ENCODE peak calls at places on chromosomes 16 and 17, in ten cellular contexts. W is AG04450; R is fibroblast of lung; B is tibial artery; E is cardiac fibroblast; G is body of pancreas; I is HFF-Myc; U is CD8-positive, alpha-beta T cell; O is foreskin fibroblast; F is lower leg skin. S is an unnamed sample.

GRCh38 chr17:58920773-58921172 is 165.1 kb downstream of the PPM1E start:
- DNase-seq in E (no peak), O (no peak), I (no peak), W (no peak), R (no peak), F (no peak), U (no peak), B (no peak), G (no peak), S (no peak)

GRCh38 chr16:11742041-11742535 is 569 bp downstream of the TXNDC11 start:
- DNase-seq in F (peak; percentile 93), E (no peak), I (no peak), B (peak; percentile 28), U (peak; percentile 48), R (peak; percentile 15), G (peak; percentile 63), O (peak; percentile 37), W (no peak), S (peak; percentile 59)

GRCh38 chr16:68893710-68894705 is 50.7 kb downstream of the TANGO6 start:
- DNase-seq in G (peak; percentile 75), I (no peak), E (peak; percentile 46), U (no peak), R (peak; percentile 30), B (no peak), W (no peak), F (peak; percentile 70), O (peak; percentile 28), S (no peak)

GRCh38 chr17:28317965-28318758 is 838 bp upstream of the TMEM97 start:
- DNase-seq in U (no peak), F (no peak), E (no peak), B (no peak), O (peak; percentile 34), G (no peak), W (no peak), I (no peak), R (no peak), S (no peak)

GRCh38 chr17:73424571-73424970 is 112.8 kb upstream of the CDC42EP4 start:
- DNase-seq in B (no peak), I (no peak), O (no peak), U (no peak), E (no peak), F (no peak), G (no peak), W (no peak), R (no peak), S (no peak)

GRCh38 chr17:46951681-46952080 is 27.4 kb downstream of the RPRML start:
- DNase-seq in U (no peak), R (no peak), G (no peak), I (no peak), E (no peak), W (no peak), B (no peak), F (peak; percentile 37), O (no peak), S (no peak)

GRCh38 chr17:68600881-68601564 is at the start of gene FAM20A:
- DNase-seq in E (peak; percentile 43), W (no peak), G (peak; percentile 62), B (no peak), I (no peak), R (no peak), U (no peak), O (peak; percentile 55), F (peak; percentile 87), S (peak; percentile 30)

GRCh38 chr17:32142038-32142856 is at the start of gene RHOT1:
- DNase-seq in B (peak; percentile 73), E (peak; percentile 79), F (peak; percentile 94), R (peak; percentile 91), G (peak; percentile 83), I (peak; percentile 59), W (peak; percentile 58), O (peak; percentile 90), U (peak; percentile 68), S (peak; percentile 82)

GRCh38 chr16:76387994-76388393 is 110.8 kb downstream of the CNTNAP4 start:
- DNase-seq in G (no peak), R (no peak), O (no peak), F (no peak), U (no peak), I (no peak), B (no peak), E (no peak), W (no peak), S (no peak)

GRCh38 chr16:8739989-8740704 is 57.3 kb downstream of the TMEM186 start:
- DNase-seq in F (no peak), R (no peak), E (no peak), G (peak; percentile 53), W (no peak), B (no peak), O (no peak), I (no peak), U (no peak), S (no peak)

GRCh38 chr17:79916506-79916905 is 77.3 kb upstream of the CBX4 start:
- DNase-seq in B (no peak), R (no peak), G (no peak), F (no peak), W (no peak), U (no peak), E (no peak), I (no peak), O (no peak), S (no peak)

GRCh38 chr17:73020110-73020509 is 72.4 kb downstream of the SLC39A11 start:
- DNase-seq in F (no peak), O (no peak), W (no peak), G (no peak), R (no peak), B (no peak), E (no peak), I (no peak), U (no peak), S (no peak)

GRCh38 chr17:19018600-19018950 is 14.0 kb upstream of the FAM83G start:
- DNase-seq in G (no peak), U (no peak), E (no peak), O (no peak), W (no peak), F (no peak), I (no peak), R (no peak), B (no peak), S (no peak)

GRCh38 chr16:8998114-8998513 is 34.4 kb upstream of the USP7 start:
- DNase-seq in G (no peak), F (no peak), B (no peak), R (peak; percentile 42), U (no peak), E (peak; percentile 35), W (peak; percentile 20), I (peak; percentile 48), O (peak; percentile 76), S (peak; percentile 57)

DNA sequence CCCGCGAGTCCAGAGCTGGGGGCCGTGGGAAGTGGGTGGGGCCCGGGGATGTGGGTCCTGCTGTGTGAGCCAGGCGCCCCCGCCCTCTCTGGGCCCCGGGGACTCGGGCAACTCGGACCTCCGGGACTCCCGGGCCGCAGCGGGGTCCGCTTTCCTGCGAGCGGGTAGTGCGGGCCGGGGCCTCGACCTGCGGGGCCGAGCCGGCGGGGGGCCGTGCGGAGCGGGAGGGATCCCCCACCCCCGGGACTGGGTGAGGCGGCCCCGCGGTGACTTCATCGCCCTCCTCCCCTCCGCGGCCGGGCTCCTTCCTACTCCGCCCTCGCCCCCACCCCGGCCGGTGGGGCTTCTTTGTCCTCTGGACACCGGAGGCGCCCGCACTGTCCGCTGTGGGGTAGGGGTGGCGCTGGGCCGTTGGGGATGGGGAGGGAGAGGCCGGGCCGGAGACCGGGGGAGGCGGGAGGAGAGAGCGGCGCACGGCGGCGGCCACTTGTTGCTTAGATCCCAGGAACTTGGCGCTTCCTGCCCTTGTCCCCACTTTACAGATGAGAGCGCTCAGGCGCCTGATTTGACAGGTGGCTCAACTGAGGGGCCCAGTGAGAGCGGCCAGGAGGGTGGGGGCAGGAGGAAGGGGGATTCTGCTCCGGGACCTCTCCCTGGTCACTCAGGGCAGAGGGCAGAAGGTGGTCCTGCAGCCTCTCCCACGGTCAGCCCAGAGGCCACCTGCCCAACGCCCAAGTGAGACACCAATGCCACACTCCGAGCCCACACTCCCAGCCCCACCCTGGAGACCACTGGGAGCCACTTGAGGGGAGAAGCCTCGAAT is 884 bp downstream of the CMTM3 start:
- DNase-seq in G (peak; percentile 31), I (no peak), B (peak; percentile 40), E (peak; percentile 39), O (peak; percentile 71), F (peak; percentile 94), W (no peak), U (peak; percentile 43), R (peak; percentile 63), S (peak; percentile 58)
- TF ChIP-seq CTCF in G (no peak), I (no peak), B (no peak), E (no peak), O (no peak), F (no peak), W (no peak), U (no peak), R (no peak), S (no peak)

GRCh38 chr17:60077226-60077625 is 1.5 kb downstream of the HEATR6 start:
- DNase-seq in O (no peak), U (no peak), W (no peak), R (no peak), I (no peak), B (no peak), G (no peak), F (no peak), E (peak; percentile 21), S (no peak)
- H3K4me3 ChIP-seq in O (peak overlapping the region; percentile 79), U (no peak overlapping the region), W (peak overlapping the region; percentile 95), R (no peak overlapping the region), I (peak overlapping the region; percentile 55), B (no peak overlapping the region), G (no peak overlapping the region), F (no peak overlapping the region), E (no peak overlapping the region), S (no peak overlapping the region)

DNA sequence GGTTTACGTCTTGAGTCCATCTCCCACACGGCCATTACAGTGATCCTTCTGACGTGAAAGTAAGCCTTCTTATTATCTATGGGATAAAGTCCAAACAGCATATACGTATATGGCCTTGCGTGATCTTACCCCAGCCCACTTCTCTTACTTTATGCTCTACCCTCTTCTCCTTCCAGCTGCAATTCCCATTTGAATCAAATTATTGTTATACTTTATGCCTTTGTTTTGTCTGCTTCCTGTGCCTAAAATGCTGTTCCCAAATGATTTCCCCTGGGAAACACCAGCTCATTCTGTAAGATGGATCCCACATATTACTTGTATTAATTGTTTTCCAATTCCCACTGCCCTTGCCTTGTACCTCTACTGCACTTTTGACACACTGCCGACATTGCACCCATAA is 11.2 kb downstream of the UQCRC2 start:
- DNase-seq in O (no peak), E (no peak), G (no peak), B (no peak), U (no peak), R (no peak), I (no peak), F (no peak), W (no peak), S (no peak)
- TF ChIP-seq CTCF in O (no peak), E (no peak), G (no peak), B (no peak), U (no peak), R (no peak), I (no peak), F (no peak), W (no peak), S (no peak)

DNA sequence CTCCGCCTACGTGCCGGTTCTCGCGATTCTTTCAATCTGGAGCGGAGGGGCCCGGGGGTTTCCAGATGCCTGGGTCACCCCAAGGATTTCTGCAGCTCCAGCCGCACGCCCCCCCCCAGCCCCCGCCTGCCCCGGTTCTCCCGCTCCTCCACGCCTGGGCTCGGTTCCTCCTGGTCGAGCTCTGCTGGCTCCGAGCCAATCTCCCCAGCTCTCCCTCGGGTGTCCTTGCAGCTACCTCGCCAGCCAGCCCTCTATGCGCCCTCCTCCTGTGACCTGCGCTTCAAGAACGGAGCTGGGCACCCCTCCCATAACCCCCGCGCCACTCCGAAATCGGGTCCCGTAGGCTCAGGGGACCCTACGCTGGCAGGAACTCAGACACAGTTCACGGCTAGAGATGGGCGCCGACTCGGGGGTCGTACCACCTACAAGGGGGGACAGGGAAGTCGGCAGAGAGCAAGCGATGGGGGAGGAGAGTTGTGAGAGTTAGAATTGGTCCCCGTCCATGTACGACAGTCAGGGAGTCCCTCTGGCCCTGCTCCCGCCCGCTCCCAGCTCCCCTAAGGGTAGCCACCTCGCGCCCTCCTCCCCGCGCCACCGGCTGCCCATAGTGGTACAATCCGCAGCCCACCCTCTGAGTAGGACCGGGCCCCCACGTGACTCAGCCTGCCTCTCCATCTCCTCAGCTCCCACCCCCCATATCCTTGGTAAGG is 956 bp downstream of the FGF11 start:
- DNase-seq in E (peak; percentile 23), O (peak; percentile 51), G (peak; percentile 82), U (no peak), W (no peak), F (peak; percentile 91), B (peak; percentile 55), R (no peak), I (no peak), S (peak; percentile 86)
- H3K4me3 ChIP-seq in E (peak overlapping the region; percentile 48), O (peak overlapping the region; percentile 49), G (no peak overlapping the region), U (peak overlapping the region; percentile 44), W (peak overlapping the region; percentile 56), F (peak overlapping the region; percentile 4), B (peak overlapping the region; percentile 29), R (peak overlapping the region; percentile 21), I (peak overlapping the region; percentile 31), S (no peak overlapping the region)